ENCODE peak calls at places on chromosomes 12 and 14, in six cellular contexts. Y is HT-29, Z is heart left ventricle, M is PC-9, B is IMR-90, D is ELR. X is an unnamed sample.

GRCh38 chr12:27361372-27361771 is 28.7 kb downstream of the BMAL2 start:
- DNase-seq in Z (no peak), Y (no peak), D (no peak), B (peak), M (no peak), X (no peak)

GRCh38 chr12:104718581-104718980 is 239.5 kb downstream of the SLC41A2 start:
- DNase-seq in Y (no peak), M (no peak), D (no peak), B (peak), Z (no peak), X (no peak)

GRCh38 chr14:77988966-77989365 is 181.2 kb upstream of the NRXN3 start:
- DNase-seq in Y (no peak), M (no peak), Z (peak), B (peak), D (peak), X (peak)

GRCh38 chr12:30691122-30691879 is 4.4 kb downstream of the IPO8 start:
- DNase-seq in B (peak), Z (no peak), D (peak), M (peak), Y (peak), X (peak)

GRCh38 chr12:58026421-58026820 is 85.1 kb downstream of the ATP23 start:
- DNase-seq in M (no peak), B (no peak), Y (no peak), D (no peak), Z (no peak), X (no peak)

GRCh38 chr12:39127401-39127800 is 222.0 kb upstream of the CPNE8 start:
- DNase-seq in D (peak), Y (peak), Z (no peak), B (no peak), M (no peak), X (peak)

GRCh38 chr12:20863056-20863455 is 52.6 kb downstream of the SLCO1B3 start:
- DNase-seq in Y (no peak), M (no peak), Z (no peak), B (no peak), D (no peak), X (no peak)

GRCh38 chr14:55609681-55610080 is 29.7 kb downstream of the KTN1 start:
- DNase-seq in Y (no peak), D (peak), Z (no peak), B (peak), M (peak), X (peak)

X was measured in ACHN.